ENCODE peak calls at places on chromosomes 6 and 20, in eight cellular contexts. One of them, this sample, is unnamed.

GRCh38 chr6:30970946-30971345 is 12.6 kb upstream of the MUC21 start:
- DNase-seq in body of pancreas: no peak
- DNase-seq in psoas muscle: no peak
- DNase-seq in left ventricle myocardium inferior: no peak
- DNase-seq in uterus: no peak
- DNase-seq in heart left ventricle: no peak
- DNase-seq in H9: no peak
- DNase-seq in PC-3: no peak
- DNase-seq in this sample: no peak

GRCh38 chr20:20711413-20711812 is 1.0 kb downstream of the RALGAPA2 start:
- DNase-seq in H9: no peak
- DNase-seq in uterus: no peak
- DNase-seq in PC-3: no peak
- DNase-seq in psoas muscle: no peak
- DNase-seq in left ventricle myocardium inferior: no peak
- DNase-seq in heart left ventricle: no peak
- DNase-seq in body of pancreas: peak
- DNase-seq in this sample: no peak

GRCh38 chr20:43372051-43372450 is 85.6 kb upstream of the SRSF6 start:
- DNase-seq in heart left ventricle: no peak
- DNase-seq in left ventricle myocardium inferior: no peak
- DNase-seq in uterus: no peak
- DNase-seq in body of pancreas: no peak
- DNase-seq in psoas muscle: no peak
- DNase-seq in PC-3: no peak
- DNase-seq in H9: no peak
- DNase-seq in this sample: no peak

GRCh38 chr6:143556529-143556928 is 45.0 kb upstream of the FUCA2 start:
- DNase-seq in psoas muscle: no peak
- DNase-seq in H9: no peak
- DNase-seq in PC-3: no peak
- DNase-seq in uterus: no peak
- DNase-seq in heart left ventricle: no peak
- DNase-seq in body of pancreas: no peak
- DNase-seq in left ventricle myocardium inferior: no peak
- DNase-seq in this sample: no peak

GRCh38 chr20:20737158-20737557 is 24.7 kb upstream of the RALGAPA2 start:
- DNase-seq in psoas muscle: no peak
- DNase-seq in H9: no peak
- DNase-seq in body of pancreas: no peak
- DNase-seq in uterus: no peak
- DNase-seq in PC-3: no peak
- DNase-seq in left ventricle myocardium inferior: no peak
- DNase-seq in heart left ventricle: no peak
- DNase-seq in this sample: no peak

GRCh38 chr6:134026597-134026996 is 25.8 kb downstream of the SLC2A12 start:
- DNase-seq in uterus: no peak
- DNase-seq in body of pancreas: no peak
- DNase-seq in PC-3: peak
- DNase-seq in H9: no peak
- DNase-seq in psoas muscle: no peak
- DNase-seq in heart left ventricle: no peak
- DNase-seq in left ventricle myocardium inferior: no peak
- DNase-seq in this sample: no peak

GRCh38 chr6:139533573-139534471 is 159.4 kb upstream of the CITED2 start:
- DNase-seq in left ventricle myocardium inferior: no peak
- DNase-seq in body of pancreas: peak
- DNase-seq in H9: no peak
- DNase-seq in heart left ventricle: no peak
- DNase-seq in PC-3: no peak
- DNase-seq in uterus: no peak
- DNase-seq in psoas muscle: no peak
- DNase-seq in this sample: no peak

GRCh38 chr6:10373642-10374359 is 41.1 kb downstream of the TFAP2A start:
- DNase-seq in H9: no peak
- DNase-seq in psoas muscle: no peak
- DNase-seq in PC-3: peak
- DNase-seq in body of pancreas: no peak
- DNase-seq in uterus: no peak
- DNase-seq in heart left ventricle: no peak
- DNase-seq in left ventricle myocardium inferior: no peak
- DNase-seq in this sample: no peak

GRCh38 chr6:35544748-35545361 is 32.2 kb upstream of the TULP1 start:
- DNase-seq in heart left ventricle: no peak
- DNase-seq in body of pancreas: no peak
- DNase-seq in H9: peak
- DNase-seq in uterus: no peak
- DNase-seq in left ventricle myocardium inferior: no peak
- DNase-seq in PC-3: peak
- DNase-seq in psoas muscle: no peak
- DNase-seq in this sample: no peak

GRCh38 chr6:106802141-106802540 is 172.4 kb downstream of the CD24 start:
- DNase-seq in heart left ventricle: no peak
- DNase-seq in uterus: no peak
- DNase-seq in PC-3: no peak
- DNase-seq in body of pancreas: no peak
- DNase-seq in left ventricle myocardium inferior: no peak
- DNase-seq in H9: no peak
- DNase-seq in psoas muscle: no peak
- DNase-seq in this sample: no peak

GRCh38 chr6:3270258-3270657 is 11.5 kb downstream of the PSMG4 start:
- DNase-seq in H9: no peak
- DNase-seq in psoas muscle: no peak
- DNase-seq in PC-3: no peak
- DNase-seq in left ventricle myocardium inferior: no peak
- DNase-seq in uterus: no peak
- DNase-seq in heart left ventricle: no peak
- DNase-seq in body of pancreas: no peak
- DNase-seq in this sample: no peak

GRCh38 chr6:70221025-70221714 is 81.7 kb downstream of the COL9A1 start:
- DNase-seq in PC-3: peak
- DNase-seq in body of pancreas: peak
- DNase-seq in heart left ventricle: no peak
- DNase-seq in left ventricle myocardium inferior: no peak
- DNase-seq in uterus: no peak
- DNase-seq in psoas muscle: no peak
- DNase-seq in H9: no peak
- DNase-seq in this sample: no peak

GRCh38 chr6:3743541-3743940 is 8.0 kb downstream of the PXDC1 start:
- DNase-seq in uterus: no peak
- DNase-seq in PC-3: no peak
- DNase-seq in body of pancreas: no peak
- DNase-seq in H9: no peak
- DNase-seq in heart left ventricle: no peak
- DNase-seq in left ventricle myocardium inferior: no peak
- DNase-seq in psoas muscle: no peak
- DNase-seq in this sample: no peak

GRCh38 chr6:7146079-7146828 is 38.5 kb downstream of the RREB1 start:
- DNase-seq in H9: no peak
- DNase-seq in PC-3: peak
- DNase-seq in left ventricle myocardium inferior: peak
- DNase-seq in uterus: peak
- DNase-seq in heart left ventricle: no peak
- DNase-seq in psoas muscle: peak
- DNase-seq in body of pancreas: peak
- DNase-seq in this sample: no peak

GRCh38 chr6:88780714-88781389 is 182.6 kb downstream of the RNGTT start:
- DNase-seq in left ventricle myocardium inferior: no peak
- DNase-seq in H9: peak
- DNase-seq in PC-3: peak
- DNase-seq in uterus: peak
- DNase-seq in psoas muscle: no peak
- DNase-seq in body of pancreas: peak
- DNase-seq in heart left ventricle: no peak
- DNase-seq in this sample: peak

GRCh38 chr6:108174371-108175175 is 8.8 kb downstream of the NR2E1 start:
- DNase-seq in psoas muscle: no peak
- DNase-seq in left ventricle myocardium inferior: no peak
- DNase-seq in H9: peak
- DNase-seq in uterus: no peak
- DNase-seq in heart left ventricle: no peak
- DNase-seq in body of pancreas: no peak
- DNase-seq in PC-3: no peak
- DNase-seq in this sample: no peak

GRCh38 chr20:61397146-61397545 is 145.1 kb downstream of the CDH4 start:
- DNase-seq in H9: no peak
- DNase-seq in psoas muscle: no peak
- DNase-seq in uterus: no peak
- DNase-seq in body of pancreas: no peak
- DNase-seq in left ventricle myocardium inferior: no peak
- DNase-seq in heart left ventricle: no peak
- DNase-seq in PC-3: no peak
- DNase-seq in this sample: no peak

DNA sequence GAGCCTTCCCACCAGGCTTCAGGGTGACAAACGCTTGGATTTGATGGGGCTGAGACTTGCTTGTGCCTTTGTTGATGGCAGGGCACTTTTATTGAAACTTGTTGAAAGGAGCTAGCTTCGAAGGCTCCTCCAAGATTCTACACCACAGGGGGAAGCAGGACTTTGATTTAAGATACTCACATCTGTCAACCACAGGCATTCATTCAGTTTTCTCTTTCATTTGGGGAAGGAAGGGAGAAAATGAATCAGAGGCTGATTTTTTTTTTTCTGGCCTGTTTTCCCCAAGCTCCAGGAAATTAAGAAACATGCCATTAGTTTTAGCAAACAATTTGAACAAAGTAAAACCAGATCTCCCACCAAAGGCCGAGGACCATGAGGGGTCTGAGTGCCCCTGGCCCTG is 8.7 kb upstream of the APCDD1L start:
- DNase-seq in body of pancreas: no peak
- DNase-seq in left ventricle myocardium inferior: no peak
- DNase-seq in H9: no peak
- DNase-seq in heart left ventricle: no peak
- DNase-seq in psoas muscle: no peak
- DNase-seq in uterus: no peak
- DNase-seq in PC-3: no peak
- DNase-seq in this sample: no peak
- H3K27ac ChIP-seq in body of pancreas: no peak
- H3K27ac ChIP-seq in left ventricle myocardium inferior: no peak
- H3K27ac ChIP-seq in H9: no peak
- H3K27ac ChIP-seq in heart left ventricle: no peak
- H3K27ac ChIP-seq in psoas muscle: no peak
- H3K27ac ChIP-seq in uterus: no peak
- H3K27ac ChIP-seq in PC-3: peak
- H3K27ac ChIP-seq in this sample: no peak

GRCh38 chr6:41708856-41709255 is 26.6 kb downstream of the TFEB start:
- DNase-seq in uterus: no peak
- DNase-seq in H9: no peak
- DNase-seq in body of pancreas: no peak
- DNase-seq in left ventricle myocardium inferior: no peak
- DNase-seq in PC-3: no peak
- DNase-seq in psoas muscle: no peak
- DNase-seq in heart left ventricle: no peak
- DNase-seq in this sample: no peak
- H3K27ac ChIP-seq in uterus: no peak
- H3K27ac ChIP-seq in H9: no peak
- H3K27ac ChIP-seq in body of pancreas: no peak
- H3K27ac ChIP-seq in left ventricle myocardium inferior: peak
- H3K27ac ChIP-seq in PC-3: no peak
- H3K27ac ChIP-seq in psoas muscle: peak
- H3K27ac ChIP-seq in heart left ventricle: no peak
- H3K27ac ChIP-seq in this sample: peak

GRCh38 chr6:43699564-43700186 is 12.1 kb upstream of the MRPS18A start:
- DNase-seq in uterus: no peak
- DNase-seq in PC-3: peak
- DNase-seq in heart left ventricle: no peak
- DNase-seq in body of pancreas: no peak
- DNase-seq in H9: no peak
- DNase-seq in psoas muscle: no peak
- DNase-seq in left ventricle myocardium inferior: no peak
- DNase-seq in this sample: no peak
- H3K27ac ChIP-seq in uterus: no peak
- H3K27ac ChIP-seq in PC-3: peak
- H3K27ac ChIP-seq in heart left ventricle: peak
- H3K27ac ChIP-seq in body of pancreas: peak
- H3K27ac ChIP-seq in H9: no peak
- H3K27ac ChIP-seq in psoas muscle: peak
- H3K27ac ChIP-seq in left ventricle myocardium inferior: peak
- H3K27ac ChIP-seq in this sample: no peak

GRCh38 chr20:35410613-35411012 is 1.2 kb downstream of the UQCC1 start:
- DNase-seq in body of pancreas: no peak
- DNase-seq in left ventricle myocardium inferior: no peak
- DNase-seq in H9: no peak
- DNase-seq in uterus: no peak
- DNase-seq in psoas muscle: no peak
- DNase-seq in heart left ventricle: no peak
- DNase-seq in PC-3: no peak
- DNase-seq in this sample: no peak

GRCh38 chr20:35408270-35408669 is 3.5 kb downstream of the UQCC1 start:
- DNase-seq in body of pancreas: no peak
- DNase-seq in uterus: no peak
- DNase-seq in left ventricle myocardium inferior: no peak
- DNase-seq in heart left ventricle: no peak
- DNase-seq in psoas muscle: no peak
- DNase-seq in H9: no peak
- DNase-seq in PC-3: no peak
- DNase-seq in this sample: no peak

GRCh38 chr20:35409542-35409941 is 2.2 kb downstream of the UQCC1 start:
- DNase-seq in heart left ventricle: no peak
- DNase-seq in body of pancreas: no peak
- DNase-seq in psoas muscle: no peak
- DNase-seq in H9: no peak
- DNase-seq in PC-3: no peak
- DNase-seq in uterus: no peak
- DNase-seq in left ventricle myocardium inferior: no peak
- DNase-seq in this sample: no peak

GRCh38 chr20:35405775-35406174 is 6.0 kb downstream of the UQCC1 start:
- DNase-seq in heart left ventricle: no peak
- DNase-seq in left ventricle myocardium inferior: no peak
- DNase-seq in body of pancreas: no peak
- DNase-seq in psoas muscle: no peak
- DNase-seq in H9: no peak
- DNase-seq in PC-3: no peak
- DNase-seq in uterus: no peak
- DNase-seq in this sample: no peak

GRCh38 chr20:35404614-35405259 is 7.0 kb downstream of the UQCC1 start:
- DNase-seq in psoas muscle: no peak
- DNase-seq in uterus: no peak
- DNase-seq in heart left ventricle: no peak
- DNase-seq in H9: no peak
- DNase-seq in left ventricle myocardium inferior: no peak
- DNase-seq in body of pancreas: no peak
- DNase-seq in PC-3: no peak
- DNase-seq in this sample: no peak
- H3K27ac ChIP-seq in psoas muscle: no peak
- H3K27ac ChIP-seq in uterus: no peak
- H3K27ac ChIP-seq in heart left ventricle: no peak
- H3K27ac ChIP-seq in H9: no peak
- H3K27ac ChIP-seq in left ventricle myocardium inferior: no peak
- H3K27ac ChIP-seq in body of pancreas: no peak
- H3K27ac ChIP-seq in PC-3: no peak
- H3K27ac ChIP-seq in this sample: no peak